ENCODE peak calls at places on chromosome 11, in five cellular contexts. D is amygdala, I is LHCN-M2, X is heart right ventricle, F is left lobe of liver. A is an unnamed sample.

GRCh38 chr11:86240164-86240563 is 4.4 kb upstream of the EED start:
- DNase-seq in I (no peak), D (no peak), X (no peak), F (no peak), A (no peak)

GRCh38 chr11:111797145-111797581 is 31.0 kb upstream of the PPP2R1B start:
- DNase-seq in X (no peak), F (no peak), D (no peak), I (peak; percentile 40), A (no peak)

GRCh38 chr11:8168485-8169257 is at the start of gene RIC3:
- DNase-seq in F (peak; percentile 48), I (no peak), X (peak; percentile 54), D (peak; percentile 50), A (peak; percentile 85)

GRCh38 chr11:35555238-35555887 is 29.9 kb upstream of the PAMR1 start:
- DNase-seq in X (no peak), F (no peak), D (no peak), I (peak; percentile 46), A (no peak)

GRCh38 chr11:611001-611996 is 4.5 kb downstream of the IRF7 start:
- DNase-seq in D (no peak), X (no peak), I (no peak), F (peak; percentile 82), A (no peak)

GRCh38 chr11:44957051-44957515 is 6.4 kb upstream of the TP53I11 start:
- DNase-seq in X (no peak), F (no peak), I (no peak), D (no peak), A (peak; percentile 53)

GRCh38 chr11:78575478-78575877 is 814 bp upstream of the NARS2 start:
- DNase-seq in I (no peak), F (no peak), X (no peak), D (no peak), A (no peak)

GRCh38 chr11:34680206-34680605 is 59.3 kb downstream of the EHF start:
- DNase-seq in I (peak; percentile 50), X (no peak), F (no peak), D (no peak), A (no peak)

GRCh38 chr11:30608534-30608933 is 22.4 kb upstream of the MPPED2 start:
- DNase-seq in D (no peak), I (no peak), F (no peak), X (no peak), A (no peak)

GRCh38 chr11:13104619-13105236 is 95.6 kb downstream of the RASSF10 start:
- DNase-seq in D (no peak), I (no peak), F (no peak), X (no peak), A (no peak)